ENCODE peak calls at places on chromosome 11, in four cellular contexts. One of them, this sample, is unnamed.

GRCh38 chr11:14350716-14351238 is 8.2 kb downstream of the RRAS2 start:
- DNase-seq in stimulated activated CD4-positive, alpha-beta T cell treated with anti-CD3 and anti-CD28 coated beads, TNF-alpha, amount 100 ng/mL, for 48 hours: no peak
- DNase-seq in mucosa of descending colon: no peak
- DNase-seq in SK-N-MC: no peak
- DNase-seq in this sample: no peak

GRCh38 chr11:84430661-84431060 is 1144.5 kb upstream of the CCDC90B start:
- DNase-seq in stimulated activated CD4-positive, alpha-beta T cell treated with anti-CD3 and anti-CD28 coated beads, TNF-alpha, amount 100 ng/mL, for 48 hours: no peak
- DNase-seq in mucosa of descending colon: no peak
- DNase-seq in SK-N-MC: no peak
- DNase-seq in this sample: no peak

GRCh38 chr11:43643898-43644625 is 36.5 kb upstream of the HSD17B12 start:
- DNase-seq in stimulated activated CD4-positive, alpha-beta T cell treated with anti-CD3 and anti-CD28 coated beads, TNF-alpha, amount 100 ng/mL, for 48 hours: peak; percentile 79
- DNase-seq in mucosa of descending colon: peak; percentile 89
- DNase-seq in SK-N-MC: peak; percentile 42
- DNase-seq in this sample: peak; percentile 77

GRCh38 chr11:115527534-115528125 is 23.4 kb upstream of the CADM1 start:
- DNase-seq in stimulated activated CD4-positive, alpha-beta T cell treated with anti-CD3 and anti-CD28 coated beads, TNF-alpha, amount 100 ng/mL, for 48 hours: no peak
- DNase-seq in mucosa of descending colon: no peak
- DNase-seq in SK-N-MC: no peak
- DNase-seq in this sample: no peak

GRCh38 chr11:65884716-65885092 is 3.6 kb downstream of the FIBP start:
- DNase-seq in stimulated activated CD4-positive, alpha-beta T cell treated with anti-CD3 and anti-CD28 coated beads, TNF-alpha, amount 100 ng/mL, for 48 hours: peak; percentile 75
- DNase-seq in mucosa of descending colon: peak; percentile 86
- DNase-seq in SK-N-MC: no peak
- DNase-seq in this sample: peak; percentile 36

GRCh38 chr11:69468911-69469885 is 12.3 kb upstream of the LINC01488 start:
- DNase-seq in stimulated activated CD4-positive, alpha-beta T cell treated with anti-CD3 and anti-CD28 coated beads, TNF-alpha, amount 100 ng/mL, for 48 hours: no peak
- DNase-seq in mucosa of descending colon: peak; percentile 47
- DNase-seq in SK-N-MC: no peak
- DNase-seq in this sample: no peak

GRCh38 chr11:91396243-91397133 is 828.1 kb upstream of the FAT3 start:
- DNase-seq in stimulated activated CD4-positive, alpha-beta T cell treated with anti-CD3 and anti-CD28 coated beads, TNF-alpha, amount 100 ng/mL, for 48 hours: no peak
- DNase-seq in mucosa of descending colon: no peak
- DNase-seq in SK-N-MC: no peak
- DNase-seq in this sample: no peak

GRCh38 chr11:21561589-21561988 is 631.3 kb upstream of the ANO5 start:
- DNase-seq in stimulated activated CD4-positive, alpha-beta T cell treated with anti-CD3 and anti-CD28 coated beads, TNF-alpha, amount 100 ng/mL, for 48 hours: no peak
- DNase-seq in mucosa of descending colon: no peak
- DNase-seq in SK-N-MC: no peak
- DNase-seq in this sample: no peak

GRCh38 chr11:67436459-67437081 is 912 bp downstream of the PTPRCAP start:
- DNase-seq in stimulated activated CD4-positive, alpha-beta T cell treated with anti-CD3 and anti-CD28 coated beads, TNF-alpha, amount 100 ng/mL, for 48 hours: peak; percentile 80
- DNase-seq in mucosa of descending colon: peak; percentile 68
- DNase-seq in SK-N-MC: no peak
- DNase-seq in this sample: no peak

GRCh38 chr11:122628691-122629555 is 26.6 kb upstream of the UBASH3B start:
- DNase-seq in stimulated activated CD4-positive, alpha-beta T cell treated with anti-CD3 and anti-CD28 coated beads, TNF-alpha, amount 100 ng/mL, for 48 hours: peak; percentile 46
- DNase-seq in mucosa of descending colon: peak; percentile 73
- DNase-seq in SK-N-MC: no peak
- DNase-seq in this sample: peak; percentile 54

GRCh38 chr11:68667511-68668253 is 16.7 kb upstream of the GAL start:
- DNase-seq in stimulated activated CD4-positive, alpha-beta T cell treated with anti-CD3 and anti-CD28 coated beads, TNF-alpha, amount 100 ng/mL, for 48 hours: no peak
- DNase-seq in mucosa of descending colon: peak; percentile 6
- DNase-seq in SK-N-MC: no peak
- DNase-seq in this sample: no peak

GRCh38 chr11:66951927-66952337 is 6.3 kb downstream of the PC start:
- DNase-seq in stimulated activated CD4-positive, alpha-beta T cell treated with anti-CD3 and anti-CD28 coated beads, TNF-alpha, amount 100 ng/mL, for 48 hours: no peak
- DNase-seq in mucosa of descending colon: peak; percentile 33
- DNase-seq in SK-N-MC: no peak
- DNase-seq in this sample: no peak

GRCh38 chr11:73585834-73586575 is 11.9 kb downstream of the FAM168A start:
- DNase-seq in stimulated activated CD4-positive, alpha-beta T cell treated with anti-CD3 and anti-CD28 coated beads, TNF-alpha, amount 100 ng/mL, for 48 hours: no peak
- DNase-seq in mucosa of descending colon: no peak
- DNase-seq in SK-N-MC: no peak
- DNase-seq in this sample: no peak

GRCh38 chr11:83219095-83219494 is 25.6 kb downstream of the ANKRD42 start:
- DNase-seq in stimulated activated CD4-positive, alpha-beta T cell treated with anti-CD3 and anti-CD28 coated beads, TNF-alpha, amount 100 ng/mL, for 48 hours: no peak
- DNase-seq in mucosa of descending colon: no peak
- DNase-seq in SK-N-MC: no peak
- DNase-seq in this sample: no peak

GRCh38 chr11:71563401-71563800 is 2.0 kb upstream of the KRTAP5-10 start:
- DNase-seq in stimulated activated CD4-positive, alpha-beta T cell treated with anti-CD3 and anti-CD28 coated beads, TNF-alpha, amount 100 ng/mL, for 48 hours: no peak
- DNase-seq in mucosa of descending colon: no peak
- DNase-seq in SK-N-MC: no peak
- DNase-seq in this sample: no peak

GRCh38 chr11:93196816-93197382 is 892 bp downstream of the SLC36A4 start:
- DNase-seq in stimulated activated CD4-positive, alpha-beta T cell treated with anti-CD3 and anti-CD28 coated beads, TNF-alpha, amount 100 ng/mL, for 48 hours: no peak
- DNase-seq in mucosa of descending colon: no peak
- DNase-seq in SK-N-MC: no peak
- DNase-seq in this sample: no peak

GRCh38 chr11:69962152-69962551 is 116.0 kb upstream of the ANO1 start:
- DNase-seq in stimulated activated CD4-positive, alpha-beta T cell treated with anti-CD3 and anti-CD28 coated beads, TNF-alpha, amount 100 ng/mL, for 48 hours: no peak
- DNase-seq in mucosa of descending colon: no peak
- DNase-seq in SK-N-MC: no peak
- DNase-seq in this sample: no peak

GRCh38 chr11:3855808-3856491 is 486 bp downstream of the STIM1 start:
- DNase-seq in stimulated activated CD4-positive, alpha-beta T cell treated with anti-CD3 and anti-CD28 coated beads, TNF-alpha, amount 100 ng/mL, for 48 hours: no peak
- DNase-seq in mucosa of descending colon: peak; percentile 78
- DNase-seq in SK-N-MC: no peak
- DNase-seq in this sample: peak; percentile 55

GRCh38 chr11:106391771-106392412 is 314.4 kb downstream of the AASDHPPT start:
- DNase-seq in stimulated activated CD4-positive, alpha-beta T cell treated with anti-CD3 and anti-CD28 coated beads, TNF-alpha, amount 100 ng/mL, for 48 hours: no peak
- DNase-seq in mucosa of descending colon: no peak
- DNase-seq in SK-N-MC: no peak
- DNase-seq in this sample: no peak

GRCh38 chr11:2083411-2083810 is 55.8 kb downstream of the IGF2 start:
- DNase-seq in stimulated activated CD4-positive, alpha-beta T cell treated with anti-CD3 and anti-CD28 coated beads, TNF-alpha, amount 100 ng/mL, for 48 hours: no peak
- DNase-seq in mucosa of descending colon: no peak
- DNase-seq in SK-N-MC: no peak
- DNase-seq in this sample: no peak

GRCh38 chr11:129969973-129970372 is 32.7 kb downstream of the PRDM10 start:
- DNase-seq in stimulated activated CD4-positive, alpha-beta T cell treated with anti-CD3 and anti-CD28 coated beads, TNF-alpha, amount 100 ng/mL, for 48 hours: no peak
- DNase-seq in mucosa of descending colon: no peak
- DNase-seq in SK-N-MC: no peak
- DNase-seq in this sample: no peak

GRCh38 chr11:45048870-45049825 is 97.3 kb upstream of the PRDM11 start:
- DNase-seq in stimulated activated CD4-positive, alpha-beta T cell treated with anti-CD3 and anti-CD28 coated beads, TNF-alpha, amount 100 ng/mL, for 48 hours: no peak
- DNase-seq in mucosa of descending colon: no peak
- DNase-seq in SK-N-MC: no peak
- DNase-seq in this sample: no peak

GRCh38 chr11:30868495-30869130 is 282.5 kb upstream of the MPPED2 start:
- DNase-seq in stimulated activated CD4-positive, alpha-beta T cell treated with anti-CD3 and anti-CD28 coated beads, TNF-alpha, amount 100 ng/mL, for 48 hours: no peak
- DNase-seq in mucosa of descending colon: no peak
- DNase-seq in SK-N-MC: no peak
- DNase-seq in this sample: no peak

GRCh38 chr11:68825603-68826002 is 16.1 kb downstream of the CPT1A start:
- DNase-seq in stimulated activated CD4-positive, alpha-beta T cell treated with anti-CD3 and anti-CD28 coated beads, TNF-alpha, amount 100 ng/mL, for 48 hours: no peak
- DNase-seq in mucosa of descending colon: peak; percentile 89
- DNase-seq in SK-N-MC: no peak
- DNase-seq in this sample: no peak

GRCh38 chr11:9716275-9717039 is 52.6 kb downstream of the SWAP70 start:
- DNase-seq in stimulated activated CD4-positive, alpha-beta T cell treated with anti-CD3 and anti-CD28 coated beads, TNF-alpha, amount 100 ng/mL, for 48 hours: no peak
- DNase-seq in mucosa of descending colon: no peak
- DNase-seq in SK-N-MC: no peak
- DNase-seq in this sample: no peak

GRCh38 chr11:111983187-111983986 is 41.8 kb upstream of the DLAT start:
- DNase-seq in stimulated activated CD4-positive, alpha-beta T cell treated with anti-CD3 and anti-CD28 coated beads, TNF-alpha, amount 100 ng/mL, for 48 hours: no peak
- DNase-seq in mucosa of descending colon: peak; percentile 84
- DNase-seq in SK-N-MC: no peak
- DNase-seq in this sample: peak; percentile 2

GRCh38 chr11:78467370-78467769 is 49.8 kb upstream of the GAB2 start:
- DNase-seq in stimulated activated CD4-positive, alpha-beta T cell treated with anti-CD3 and anti-CD28 coated beads, TNF-alpha, amount 100 ng/mL, for 48 hours: no peak
- DNase-seq in mucosa of descending colon: no peak
- DNase-seq in SK-N-MC: no peak
- DNase-seq in this sample: no peak

This sample was measured in hypothalamus.